ENCODE peak calls at places on chromosomes 13 and 19, in four cellular contexts. One of them, this sample, is unnamed.
A peak's percentile ranks its signal among the peaks of the same experiment; 100 is the strongest.

GRCh38 chr13:66689628-66690027 is 540.5 kb downstream of the PCDH9 start:
- DNase-seq in WTC11: no peak
- DNase-seq in GM12878: no peak
- DNase-seq in K562: no peak
- DNase-seq in this sample: no peak

GRCh38 chr19:10338940-10339339 is 484 bp downstream of the ICAM3 start:
- DNase-seq in WTC11: no peak
- DNase-seq in GM12878: no peak
- DNase-seq in K562: no peak
- DNase-seq in this sample: no peak

GRCh38 chr19:2266183-2266993 is 10.2 kb upstream of the JSRP1 start:
- DNase-seq in WTC11: peak; percentile 20
- DNase-seq in GM12878: peak; percentile 54
- DNase-seq in K562: peak; percentile 91
- DNase-seq in this sample: peak; percentile 58

GRCh38 chr19:32404939-32405430 is 585 bp upstream of the DPY19L3 start:
- DNase-seq in WTC11: peak; percentile 42
- DNase-seq in GM12878: no peak
- DNase-seq in K562: peak; percentile 47
- DNase-seq in this sample: peak; percentile 19

GRCh38 chr13:113839536-113840204 is 24.2 kb downstream of the GAS6 start:
- DNase-seq in WTC11: no peak
- DNase-seq in GM12878: no peak
- DNase-seq in K562: no peak
- DNase-seq in this sample: no peak

GRCh38 chr13:109297628-109298027 is 488.8 kb downstream of the IRS2 start:
- DNase-seq in WTC11: no peak
- DNase-seq in GM12878: no peak
- DNase-seq in K562: no peak
- DNase-seq in this sample: no peak

GRCh38 chr13:97367016-97367415 is 67.0 kb upstream of the RAP2A start:
- DNase-seq in WTC11: no peak
- DNase-seq in GM12878: no peak
- DNase-seq in K562: no peak
- DNase-seq in this sample: no peak

GRCh38 chr13:51230473-51231105 is 8.4 kb downstream of the FAM124A start:
- DNase-seq in WTC11: no peak
- DNase-seq in GM12878: no peak
- DNase-seq in K562: no peak
- DNase-seq in this sample: no peak

GRCh38 chr19:30070198-30070969 is 128.3 kb downstream of the URI1 start:
- DNase-seq in WTC11: no peak
- DNase-seq in GM12878: no peak
- DNase-seq in K562: no peak
- DNase-seq in this sample: no peak

GRCh38 chr19:17829855-17830566 is 8.7 kb upstream of the INSL3 start:
- DNase-seq in WTC11: peak; percentile 92
- DNase-seq in GM12878: no peak
- DNase-seq in K562: peak; percentile 50
- DNase-seq in this sample: no peak

GRCh38 chr13:27028683-27029480 is 142.7 kb downstream of the USP12 start:
- DNase-seq in WTC11: no peak
- DNase-seq in GM12878: no peak
- DNase-seq in K562: no peak
- DNase-seq in this sample: no peak

GRCh38 chr19:57382806-57383488 is 6.7 kb upstream of the ZNF548 start:
- DNase-seq in WTC11: no peak
- DNase-seq in GM12878: no peak
- DNase-seq in K562: no peak
- DNase-seq in this sample: no peak

GRCh38 chr19:38952395-38953165 is 21.8 kb downstream of the MRPS12 start:
- DNase-seq in WTC11: peak; percentile 42
- DNase-seq in GM12878: no peak
- DNase-seq in K562: peak; percentile 62
- DNase-seq in this sample: peak; percentile 51

GRCh38 chr13:94303644-94304174 is 175.8 kb downstream of the DCT start:
- DNase-seq in WTC11: no peak
- DNase-seq in GM12878: no peak
- DNase-seq in K562: no peak
- DNase-seq in this sample: peak; percentile 56

GRCh38 chr13:37070956-37071355 is 11.5 kb upstream of the SUPT20H start:
- DNase-seq in WTC11: no peak
- DNase-seq in GM12878: no peak
- DNase-seq in K562: no peak
- DNase-seq in this sample: no peak

GRCh38 chr13:112972867-112973576 is 4.0 kb downstream of the MCF2L start:
- DNase-seq in WTC11: no peak
- DNase-seq in GM12878: no peak
- DNase-seq in K562: no peak
- DNase-seq in this sample: no peak

GRCh38 chr13:35720690-35721554 is 244.4 kb upstream of the MAB21L1 start:
- DNase-seq in WTC11: peak; percentile 87
- DNase-seq in GM12878: no peak
- DNase-seq in K562: peak; percentile 48
- DNase-seq in this sample: peak; percentile 31

GRCh38 chr19:42468273-42468796 is 25.6 kb upstream of the CXCL17 start:
- DNase-seq in WTC11: no peak
- DNase-seq in GM12878: no peak
- DNase-seq in K562: no peak
- DNase-seq in this sample: no peak

GRCh38 chr13:78714717-78715116 is 55.8 kb upstream of the OBI1 start:
- DNase-seq in WTC11: no peak
- DNase-seq in GM12878: no peak
- DNase-seq in K562: no peak
- DNase-seq in this sample: no peak

GRCh38 chr13:112330066-112330465 is 46.1 kb upstream of the SPACA7 start:
- DNase-seq in WTC11: no peak
- DNase-seq in GM12878: no peak
- DNase-seq in K562: no peak
- DNase-seq in this sample: no peak

GRCh38 chr19:33293255-33294057 is 8.9 kb downstream of the CEBPA start:
- DNase-seq in WTC11: no peak
- DNase-seq in GM12878: no peak
- DNase-seq in K562: peak; percentile 38
- DNase-seq in this sample: peak; percentile 93

GRCh38 chr13:27289016-27289665 is 18.5 kb downstream of the RASL11A start:
- DNase-seq in WTC11: no peak
- DNase-seq in GM12878: no peak
- DNase-seq in K562: no peak
- DNase-seq in this sample: no peak

GRCh38 chr13:40911341-40911740 is 107.8 kb downstream of the ELF1 start:
- DNase-seq in WTC11: no peak
- DNase-seq in GM12878: no peak
- DNase-seq in K562: no peak
- DNase-seq in this sample: no peak

GRCh38 chr13:40916207-40916998 is 102.7 kb downstream of the ELF1 start:
- DNase-seq in WTC11: no peak
- DNase-seq in GM12878: no peak
- DNase-seq in K562: no peak
- DNase-seq in this sample: no peak

DNA sequence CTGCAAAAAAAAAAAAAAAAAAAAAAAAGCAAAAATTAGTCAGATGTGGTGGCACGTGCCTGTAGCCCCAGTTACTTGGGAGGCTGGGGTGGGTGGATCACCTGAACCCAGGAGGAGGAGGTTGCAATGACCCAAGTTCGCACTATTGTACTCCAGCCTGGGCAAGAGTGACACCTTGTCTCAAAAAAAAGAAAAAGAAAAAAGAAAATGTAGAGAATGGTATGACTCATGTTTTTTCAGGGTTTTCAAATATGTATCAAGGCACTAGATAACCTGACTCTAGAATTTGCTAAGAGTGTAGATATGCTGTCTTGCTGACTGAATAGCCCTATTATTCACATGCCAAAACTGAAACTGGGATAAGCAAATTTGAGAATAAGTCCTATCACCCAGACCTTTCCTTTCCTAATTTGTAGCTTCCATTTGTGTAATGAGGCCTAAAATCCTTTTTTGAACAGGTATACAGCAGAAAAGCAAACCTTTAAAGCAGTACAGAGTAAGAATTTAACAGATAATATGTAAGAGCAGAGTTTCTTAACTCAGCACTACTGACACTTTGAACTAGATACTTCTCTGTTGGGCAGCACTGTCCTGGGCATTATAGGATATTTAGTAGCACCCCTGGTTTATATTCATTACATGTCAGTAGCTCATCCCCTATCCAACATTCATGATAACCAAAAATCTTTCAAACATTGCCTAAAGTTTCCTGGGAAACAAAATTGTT is 108.6 kb downstream of the ELF1 start:
- DNase-seq in WTC11: no peak
- DNase-seq in GM12878: peak; percentile 21
- DNase-seq in K562: no peak
- DNase-seq in this sample: peak; percentile 21
- TF ChIP-seq NR2C2 in WTC11: no peak
- TF ChIP-seq NR2C2 in GM12878: no peak
- TF ChIP-seq NR2C2 in K562: no peak
- TF ChIP-seq NR2C2 in this sample: no peak

GRCh38 chr19:1251233-1251502 is 2.8 kb downstream of the MIDN start:
- DNase-seq in WTC11: no peak
- DNase-seq in GM12878: no peak
- DNase-seq in K562: peak; percentile 92
- DNase-seq in this sample: peak; percentile 37

GRCh38 chr19:1251503-1252220 is 3.3 kb downstream of the MIDN start:
- DNase-seq in WTC11: no peak
- DNase-seq in GM12878: no peak
- DNase-seq in K562: peak; percentile 45
- DNase-seq in this sample: peak; percentile 90

GRCh38 chr19:1250374-1251232 is 2.2 kb downstream of the MIDN start:
- DNase-seq in WTC11: peak; percentile 79
- DNase-seq in GM12878: no peak
- DNase-seq in K562: peak; percentile 88
- DNase-seq in this sample: peak; percentile 68

GRCh38 chr19:1252818-1253513 is 4.6 kb downstream of the MIDN start:
- DNase-seq in WTC11: no peak
- DNase-seq in GM12878: no peak
- DNase-seq in K562: peak; percentile 88
- DNase-seq in this sample: peak; percentile 82

DNA sequence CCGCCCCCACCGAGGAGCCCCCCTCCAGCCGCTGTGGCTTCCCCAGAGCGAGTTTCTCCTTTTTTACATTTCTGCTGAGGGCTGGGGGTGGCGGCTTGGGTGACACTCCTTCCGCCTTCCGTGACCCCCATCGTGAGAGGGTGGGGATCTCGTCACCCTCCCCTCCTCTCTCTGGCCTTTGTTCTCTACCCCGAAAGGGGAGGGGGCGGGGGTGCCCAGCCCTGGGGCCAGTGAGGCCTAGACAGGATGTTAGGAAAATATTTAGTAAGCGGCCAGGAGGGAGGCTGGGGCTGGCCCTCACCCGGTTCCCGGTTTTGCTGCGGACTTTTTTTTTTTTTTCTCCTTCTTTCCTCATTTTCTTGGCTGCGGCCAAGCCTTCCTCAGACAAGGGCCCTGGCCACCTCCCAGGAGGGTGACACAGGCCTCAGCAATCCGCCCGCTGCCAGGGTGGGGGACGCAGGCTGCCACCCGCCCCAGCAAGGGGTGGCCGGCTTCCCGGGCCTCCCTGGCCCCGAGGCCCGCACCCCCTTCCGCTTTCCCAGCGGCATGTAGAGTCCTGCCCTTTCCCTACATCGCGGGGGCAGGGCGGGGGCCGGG is 3.9 kb downstream of the MIDN start:
- DNase-seq in WTC11: no peak
- DNase-seq in GM12878: no peak
- DNase-seq in K562: peak; percentile 70
- DNase-seq in this sample: no peak
- TF ChIP-seq NR2C2 in WTC11: no peak
- TF ChIP-seq NR2C2 in GM12878: no peak
- TF ChIP-seq NR2C2 in K562: peak; percentile 37
- TF ChIP-seq NR2C2 in this sample: no peak

DNA sequence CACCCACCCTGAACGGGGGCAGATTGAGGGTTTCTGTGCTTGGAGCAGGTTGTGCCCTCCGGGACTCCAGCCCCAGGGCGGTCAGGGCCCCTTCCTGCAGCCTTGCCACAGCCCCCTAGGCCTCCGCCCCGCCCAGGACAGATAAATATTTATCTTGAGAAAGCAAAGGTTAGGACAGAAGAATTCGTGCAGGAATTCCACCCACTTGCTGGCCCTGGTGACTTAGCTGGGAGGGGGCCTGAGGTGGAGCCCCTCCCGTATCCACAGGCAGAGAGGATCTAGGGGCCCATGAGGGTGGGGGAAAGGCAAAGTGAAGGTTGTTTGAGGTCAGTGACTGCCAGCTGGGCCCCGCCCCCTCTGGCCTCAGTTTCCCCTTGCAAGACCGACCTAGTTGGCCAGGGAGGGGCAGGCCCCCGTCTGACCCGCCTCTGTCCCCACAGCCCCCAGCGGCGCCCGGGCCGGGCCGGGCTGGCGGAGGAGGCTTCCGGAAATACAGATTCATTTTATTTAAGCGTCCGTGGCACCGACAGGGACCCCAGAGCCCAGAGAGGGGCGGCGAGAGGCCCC is 5.2 kb downstream of the MIDN start:
- DNase-seq in WTC11: no peak
- DNase-seq in GM12878: no peak
- DNase-seq in K562: peak; percentile 77
- DNase-seq in this sample: peak; percentile 85
- TF ChIP-seq NR2C2 in WTC11: no peak
- TF ChIP-seq NR2C2 in GM12878: no peak
- TF ChIP-seq NR2C2 in K562: peak; percentile 11
- TF ChIP-seq NR2C2 in this sample: peak; percentile 54

DNA sequence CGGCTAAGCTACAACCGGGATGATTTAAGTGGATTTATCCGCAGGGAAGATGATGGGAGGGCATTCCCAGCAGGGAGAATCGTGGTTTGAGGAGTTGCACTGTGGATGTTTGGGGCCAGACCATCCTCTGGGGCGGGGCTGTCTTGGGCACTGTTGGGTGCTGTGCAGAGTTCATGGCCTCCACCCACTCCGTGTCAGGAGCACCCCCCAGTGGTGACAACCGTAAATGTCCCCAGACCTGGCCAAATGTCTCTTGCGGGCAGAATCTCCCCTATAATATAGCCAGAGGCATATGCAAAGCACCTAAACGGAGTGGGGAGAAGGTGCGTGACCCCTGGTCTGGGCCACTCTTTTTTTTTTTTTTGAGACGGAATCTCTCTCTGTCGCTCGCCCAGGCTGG is 40.2 kb downstream of the SMIM24 start:
- DNase-seq in WTC11: peak; percentile 87
- DNase-seq in GM12878: no peak
- DNase-seq in K562: peak; percentile 65
- DNase-seq in this sample: peak; percentile 50
- TF ChIP-seq NR2C2 in WTC11: no peak
- TF ChIP-seq NR2C2 in GM12878: no peak
- TF ChIP-seq NR2C2 in K562: no peak
- TF ChIP-seq NR2C2 in this sample: no peak

This sample was measured in HepG2.